ENCODE peak calls at places on chromosomes 4 and X, in five cellular contexts. W, F, X, Q and H are unnamed samples.

GRCh38 chr4:74308215-74308614 is at the start of gene EPGN:
- DNase-seq in W (no peak), F (no peak), X (no peak), Q (no peak), H (no peak)

GRCh38 chrX:70386240-70386639 is 36.9 kb upstream of the GDPD2 start:
- DNase-seq in W (no peak), F (no peak), X (no peak), Q (no peak), H (no peak)

GRCh38 chrX:150897371-150898319 is 823 bp downstream of the CD99L2 start:
- DNase-seq in W (peak), F (no peak), X (peak), Q (no peak), H (no peak)

GRCh38 chr4:1002131-1002630 is 9.0 kb upstream of the SLC26A1 start:
- DNase-seq in W (no peak), F (no peak), X (no peak), Q (no peak), H (no peak)

GRCh38 chr4:23966720-23967119 is 76.9 kb upstream of the PPARGC1A start:
- DNase-seq in W (peak), F (no peak), X (no peak), Q (no peak), H (no peak)

GRCh38 chr4:154018659-154019058 is 229.8 kb upstream of the SFRP2 start:
- DNase-seq in W (peak), F (no peak), X (peak), Q (no peak), H (no peak)

GRCh38 chr4:147318581-147318980 is 162.3 kb upstream of the EDNRA start:
- DNase-seq in W (no peak), F (no peak), X (no peak), Q (no peak), H (no peak)

GRCh38 chr4:126611900-126612299 is 1020.9 kb upstream of the INTU start:
- DNase-seq in W (no peak), F (no peak), X (no peak), Q (no peak), H (no peak)

GRCh38 chr4:138775890-138776289 is 239.7 kb upstream of the NOCT start:
- DNase-seq in W (no peak), F (no peak), X (no peak), Q (peak), H (no peak)

GRCh38 chr4:186069734-186070133 is 778 bp downstream of the TLR3 start:
- DNase-seq in W (no peak), F (no peak), X (peak), Q (no peak), H (no peak)
- TF ChIP-seq JUND in W (no peak), F (no peak), X (no peak), Q (no peak), H (no peak)

GRCh38 chrX:1486177-1486576 is 33.5 kb upstream of the ASMTL start:
- DNase-seq in W (no peak), F (no peak), X (no peak), Q (no peak), H (no peak)

GRCh38 chrX:1487401-1487800 is 34.7 kb upstream of the ASMTL start:
- DNase-seq in W (no peak), F (no peak), X (no peak), Q (no peak), H (no peak)

GRCh38 chrX:1485033-1485432 is 32.3 kb upstream of the ASMTL start:
- DNase-seq in W (no peak), F (no peak), X (no peak), Q (no peak), H (no peak)

GRCh38 chrX:1488141-1488540 is 35.4 kb upstream of the ASMTL start:
- DNase-seq in W (no peak), F (no peak), X (no peak), Q (no peak), H (no peak)

DNA sequence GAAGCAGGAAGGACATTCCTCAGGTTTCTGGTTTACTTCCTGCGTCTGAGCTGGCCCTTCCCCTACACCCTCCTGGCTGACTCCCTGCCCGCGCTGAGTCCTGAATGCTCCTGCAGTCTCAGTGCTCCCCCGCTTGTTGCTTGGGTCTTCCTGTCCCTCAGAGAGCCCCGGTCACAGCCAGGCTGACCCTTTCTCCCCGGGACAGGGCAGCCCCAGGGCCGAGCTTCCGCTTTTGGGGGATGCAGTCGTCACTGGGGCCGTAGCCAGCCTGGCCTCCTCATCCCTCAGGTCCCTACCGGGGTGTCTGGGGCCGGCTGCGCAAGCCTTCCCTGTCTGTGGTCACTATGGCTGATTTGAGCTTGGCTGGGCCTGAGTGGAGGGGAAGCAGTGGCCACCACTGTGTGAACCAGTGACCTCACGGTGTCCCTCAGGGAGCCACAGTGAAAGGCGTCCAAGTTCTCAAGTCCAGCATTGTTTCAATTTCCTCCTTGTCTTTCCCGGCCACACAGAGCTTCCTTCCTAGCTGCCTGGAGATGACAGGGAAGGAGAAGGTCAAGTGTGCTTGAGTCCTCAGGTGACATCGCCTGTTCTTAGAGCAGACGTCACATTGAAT is 34.1 kb upstream of the ASMTL start:
- DNase-seq in W (no peak), F (no peak), X (no peak), Q (no peak), H (no peak)
- TF ChIP-seq JUND in W (no peak), F (no peak), X (no peak), Q (no peak), H (no peak)

GRCh38 chr4:87317527-87317926 is 5.2 kb downstream of the HSD17B13 start:
- DNase-seq in W (no peak), F (no peak), X (no peak), Q (no peak), H (no peak)
- TF ChIP-seq JUND in W (no peak), F (no peak), X (no peak), Q (no peak), H (no peak)

GRCh38 chrX:9874483-9874882 is 88.3 kb downstream of the SHROOM2 start:
- DNase-seq in W (no peak), F (no peak), X (no peak), Q (no peak), H (no peak)

GRCh38 chrX:9875801-9876200 is 89.6 kb downstream of the SHROOM2 start:
- DNase-seq in W (no peak), F (no peak), X (no peak), Q (no peak), H (no peak)

GRCh38 chrX:9871871-9872270 is 85.6 kb downstream of the SHROOM2 start:
- DNase-seq in W (no peak), F (no peak), X (no peak), Q (no peak), H (no peak)

GRCh38 chrX:9873360-9873759 is 87.1 kb downstream of the SHROOM2 start:
- DNase-seq in W (no peak), F (no peak), X (no peak), Q (no peak), H (no peak)

GRCh38 chrX:9873952-9874351 is 87.7 kb downstream of the SHROOM2 start:
- DNase-seq in W (peak), F (peak), X (peak), Q (no peak), H (peak)
- TF ChIP-seq JUND in W (no peak), F (no peak), X (no peak), Q (no peak), H (no peak)

GRCh38 chr4:21769404-21770147 is 179.0 kb downstream of the KCNIP4 start:
- DNase-seq in W (no peak), F (no peak), X (no peak), Q (no peak), H (no peak)
- TF ChIP-seq JUND in W (peak), F (no peak), X (no peak), Q (no peak), H (no peak)

GRCh38 chr4:101304916-101305315 is 42.4 kb downstream of the PPP3CA start:
- DNase-seq in W (peak), F (no peak), X (no peak), Q (no peak), H (peak)
- TF ChIP-seq JUND in W (peak), F (no peak), X (no peak), Q (no peak), H (no peak)

DNA sequence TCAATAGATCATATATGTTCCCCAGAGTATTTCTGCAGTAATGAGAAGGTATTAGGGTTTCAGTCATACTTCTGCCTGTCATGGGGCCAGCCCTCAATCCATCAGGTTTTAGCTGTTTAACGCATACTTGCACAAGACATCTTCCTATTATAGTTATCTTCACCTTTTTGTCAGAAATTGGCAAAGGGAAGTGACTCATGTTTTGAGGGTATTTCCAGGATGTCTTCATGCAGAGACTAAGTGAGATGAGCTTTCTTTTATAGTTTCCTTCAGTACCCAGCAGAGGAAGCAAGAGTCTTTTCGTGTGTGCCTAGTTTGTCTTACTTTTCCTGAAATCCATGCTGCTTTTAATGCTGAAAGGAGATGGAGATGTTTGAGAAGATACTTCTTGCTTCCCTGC is 9.5 kb downstream of the CSTF2 start:
- DNase-seq in W (no peak), F (no peak), X (no peak), Q (peak), H (no peak)
- TF ChIP-seq JUND in W (no peak), F (no peak), X (no peak), Q (no peak), H (no peak)

GRCh38 chrX:64853424-64853823 is 122.8 kb downstream of the ZC4H2 start:
- DNase-seq in W (no peak), F (no peak), X (no peak), Q (no peak), H (no peak)

DNA sequence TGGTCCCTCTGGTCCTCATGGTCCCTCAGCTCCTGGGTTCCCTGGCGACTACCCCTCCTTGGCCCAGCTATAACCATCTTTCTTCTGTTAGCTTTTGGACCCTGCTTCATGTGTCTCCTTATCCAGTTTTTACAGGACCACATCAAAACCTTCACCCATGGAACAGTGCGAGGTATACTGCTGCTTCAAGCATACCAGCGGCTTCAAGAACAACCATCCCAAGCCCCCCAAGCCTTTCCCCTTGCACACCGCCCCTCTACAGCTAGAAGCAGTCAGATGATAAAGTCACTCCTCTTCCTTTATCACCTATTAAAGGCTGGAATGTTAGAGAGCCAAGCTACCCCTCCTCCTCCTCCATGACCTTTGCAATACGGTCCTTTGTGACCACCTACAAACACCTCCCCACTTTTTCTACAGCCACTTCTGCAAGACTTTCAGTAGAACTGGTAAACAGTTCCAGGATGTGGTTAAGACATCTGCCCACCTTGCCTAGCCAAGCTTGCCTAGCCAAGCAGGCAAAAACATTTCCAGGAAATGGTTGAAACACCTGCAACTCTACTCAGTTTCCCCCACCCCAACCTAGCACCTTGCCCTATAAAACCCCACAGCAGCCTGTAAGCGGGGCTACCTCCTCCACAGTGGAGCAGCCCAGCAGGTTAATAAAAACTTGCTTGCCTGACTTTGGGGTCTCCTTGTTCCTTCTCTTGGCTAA is 125.7 kb downstream of the ZC4H2 start:
- DNase-seq in W (no peak), F (no peak), X (no peak), Q (no peak), H (no peak)
- TF ChIP-seq JUND in W (no peak), F (no peak), X (no peak), Q (no peak), H (no peak)

DNA sequence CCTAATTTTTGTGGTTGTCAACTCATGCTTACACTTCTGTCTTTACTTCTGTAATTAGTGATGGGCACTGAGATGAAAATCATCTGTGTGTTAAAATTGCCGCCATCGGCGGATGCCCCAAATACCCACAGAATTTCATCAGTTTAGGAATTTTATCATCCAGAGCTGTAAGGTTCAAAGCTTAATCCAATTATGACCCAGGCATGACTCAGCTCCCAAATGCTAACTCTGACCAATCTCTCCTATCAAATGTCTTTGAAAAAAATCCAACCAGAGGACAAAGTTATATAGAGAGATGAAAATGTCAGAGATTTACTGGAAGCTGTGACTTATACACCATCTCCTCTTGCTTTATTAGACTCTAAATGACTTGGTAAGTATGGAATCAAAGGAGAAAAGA is 1048.7 kb upstream of the PRKX start:
- DNase-seq in W (no peak), F (no peak), X (no peak), Q (no peak), H (no peak)
- TF ChIP-seq JUND in W (no peak), F (no peak), X (no peak), Q (no peak), H (no peak)

GRCh38 chrX:1502241-1502640 is 34.7 kb downstream of the P2RY8 start:
- DNase-seq in W (no peak), F (no peak), X (no peak), Q (no peak), H (no peak)
- TF ChIP-seq JUND in W (no peak), F (no peak), X (no peak), Q (no peak), H (no peak)